ENCODE peak calls at places on chromosome 10, in eight cellular contexts. One of them, this sample, is unnamed.

GRCh38 chr10:13942030-13942429 is 355.3 kb downstream of the PRPF18 start:
- DNase-seq in iris pigment epithelial cell: no peak
- DNase-seq in lower lobe of right lung: no peak
- DNase-seq in HTR-8/SVneo: no peak
- DNase-seq in small intestine: no peak
- DNase-seq in AG08396: no peak
- DNase-seq in NCI-H460: no peak
- DNase-seq in posterior cingulate gyrus: no peak
- DNase-seq in this sample: no peak

GRCh38 chr10:71085689-71086438 is 126.5 kb upstream of the UNC5B start:
- DNase-seq in iris pigment epithelial cell: no peak
- DNase-seq in lower lobe of right lung: no peak
- DNase-seq in small intestine: no peak
- DNase-seq in posterior cingulate gyrus: no peak
- DNase-seq in NCI-H460: no peak
- DNase-seq in AG08396: no peak
- DNase-seq in HTR-8/SVneo: no peak
- DNase-seq in this sample: no peak

GRCh38 chr10:71092812-71093391 is 119.5 kb upstream of the UNC5B start:
- DNase-seq in iris pigment epithelial cell: no peak
- DNase-seq in small intestine: no peak
- DNase-seq in NCI-H460: no peak
- DNase-seq in posterior cingulate gyrus: no peak
- DNase-seq in AG08396: no peak
- DNase-seq in HTR-8/SVneo: no peak
- DNase-seq in lower lobe of right lung: no peak
- DNase-seq in this sample: no peak

GRCh38 chr10:101817542-101818118 is 614 bp downstream of the OGA start:
- DNase-seq in AG08396: peak
- DNase-seq in HTR-8/SVneo: peak
- DNase-seq in small intestine: peak
- DNase-seq in lower lobe of right lung: peak
- DNase-seq in posterior cingulate gyrus: peak
- DNase-seq in NCI-H460: peak
- DNase-seq in iris pigment epithelial cell: peak
- DNase-seq in this sample: peak

GRCh38 chr10:70337201-70337651 is 45.2 kb downstream of the LRRC20 start:
- DNase-seq in small intestine: no peak
- DNase-seq in posterior cingulate gyrus: no peak
- DNase-seq in lower lobe of right lung: no peak
- DNase-seq in iris pigment epithelial cell: no peak
- DNase-seq in NCI-H460: no peak
- DNase-seq in AG08396: no peak
- DNase-seq in HTR-8/SVneo: no peak
- DNase-seq in this sample: no peak

GRCh38 chr10:29026065-29026797 is 262.6 kb upstream of the LYZL1 start:
- DNase-seq in posterior cingulate gyrus: no peak
- DNase-seq in small intestine: no peak
- DNase-seq in NCI-H460: no peak
- DNase-seq in HTR-8/SVneo: no peak
- DNase-seq in AG08396: no peak
- DNase-seq in iris pigment epithelial cell: no peak
- DNase-seq in lower lobe of right lung: no peak
- DNase-seq in this sample: no peak

GRCh38 chr10:619710-620109 is 69.8 kb downstream of the DIP2C start:
- DNase-seq in AG08396: no peak
- DNase-seq in lower lobe of right lung: peak
- DNase-seq in iris pigment epithelial cell: no peak
- DNase-seq in posterior cingulate gyrus: no peak
- DNase-seq in HTR-8/SVneo: no peak
- DNase-seq in small intestine: no peak
- DNase-seq in NCI-H460: no peak
- DNase-seq in this sample: peak

GRCh38 chr10:77073066-77073960 is 564.3 kb downstream of the KCNMA1 start:
- DNase-seq in posterior cingulate gyrus: no peak
- DNase-seq in AG08396: no peak
- DNase-seq in HTR-8/SVneo: no peak
- DNase-seq in NCI-H460: no peak
- DNase-seq in iris pigment epithelial cell: peak
- DNase-seq in lower lobe of right lung: no peak
- DNase-seq in small intestine: no peak
- DNase-seq in this sample: no peak

GRCh38 chr10:61475449-61475873 is 22.3 kb upstream of the TMEM26 start:
- DNase-seq in iris pigment epithelial cell: peak
- DNase-seq in lower lobe of right lung: no peak
- DNase-seq in AG08396: peak
- DNase-seq in HTR-8/SVneo: peak
- DNase-seq in small intestine: peak
- DNase-seq in posterior cingulate gyrus: no peak
- DNase-seq in NCI-H460: no peak
- DNase-seq in this sample: no peak

GRCh38 chr10:96038476-96039387 is 4.7 kb upstream of the CCNJ start:
- DNase-seq in HTR-8/SVneo: no peak
- DNase-seq in posterior cingulate gyrus: no peak
- DNase-seq in AG08396: no peak
- DNase-seq in lower lobe of right lung: no peak
- DNase-seq in small intestine: no peak
- DNase-seq in NCI-H460: no peak
- DNase-seq in iris pigment epithelial cell: no peak
- DNase-seq in this sample: no peak

GRCh38 chr10:97365761-97366351 is 31.3 kb upstream of the FRAT2 start:
- DNase-seq in iris pigment epithelial cell: no peak
- DNase-seq in lower lobe of right lung: peak
- DNase-seq in HTR-8/SVneo: no peak
- DNase-seq in NCI-H460: no peak
- DNase-seq in small intestine: no peak
- DNase-seq in AG08396: no peak
- DNase-seq in posterior cingulate gyrus: no peak
- DNase-seq in this sample: no peak

GRCh38 chr10:110834622-110835219 is 37.0 kb upstream of the PDCD4 start:
- DNase-seq in iris pigment epithelial cell: peak
- DNase-seq in lower lobe of right lung: no peak
- DNase-seq in NCI-H460: no peak
- DNase-seq in AG08396: no peak
- DNase-seq in posterior cingulate gyrus: no peak
- DNase-seq in HTR-8/SVneo: no peak
- DNase-seq in small intestine: no peak
- DNase-seq in this sample: peak

GRCh38 chr10:95411635-95412034 is 120.8 kb upstream of the PDLIM1 start:
- DNase-seq in AG08396: no peak
- DNase-seq in posterior cingulate gyrus: no peak
- DNase-seq in iris pigment epithelial cell: no peak
- DNase-seq in NCI-H460: no peak
- DNase-seq in small intestine: no peak
- DNase-seq in HTR-8/SVneo: no peak
- DNase-seq in lower lobe of right lung: no peak
- DNase-seq in this sample: no peak

GRCh38 chr10:58981846-58982245 is 194.6 kb upstream of the PHYHIPL start:
- DNase-seq in iris pigment epithelial cell: no peak
- DNase-seq in AG08396: no peak
- DNase-seq in small intestine: no peak
- DNase-seq in lower lobe of right lung: no peak
- DNase-seq in posterior cingulate gyrus: no peak
- DNase-seq in HTR-8/SVneo: no peak
- DNase-seq in NCI-H460: no peak
- DNase-seq in this sample: no peak

GRCh38 chr10:1083581-1083980 is 27.4 kb downstream of the WDR37 start:
- DNase-seq in NCI-H460: no peak
- DNase-seq in lower lobe of right lung: no peak
- DNase-seq in posterior cingulate gyrus: no peak
- DNase-seq in AG08396: no peak
- DNase-seq in iris pigment epithelial cell: no peak
- DNase-seq in HTR-8/SVneo: no peak
- DNase-seq in small intestine: no peak
- DNase-seq in this sample: no peak